ENCODE peak calls at places on chromosomes 4 and X, in seven cellular contexts. One of them, this sample, is unnamed.

GRCh38 chr4:2954358-2955185 is 8.6 kb downstream of the NOP14 start:
- DNase-seq in NAMALWA: peak; percentile 72
- DNase-seq in left cardiac atrium: no peak
- DNase-seq in CD8-positive, alpha-beta T cell: peak; percentile 70
- DNase-seq in lower leg skin: no peak
- DNase-seq in adipocyte: no peak
- DNase-seq in left ventricle myocardium inferior: no peak
- DNase-seq in this sample: no peak

GRCh38 chr4:93832097-93832496 is 3.5 kb downstream of the ATOH1 start:
- DNase-seq in left ventricle myocardium inferior: no peak
- DNase-seq in CD8-positive, alpha-beta T cell: no peak
- DNase-seq in lower leg skin: no peak
- DNase-seq in left cardiac atrium: no peak
- DNase-seq in adipocyte: no peak
- DNase-seq in NAMALWA: no peak
- DNase-seq in this sample: no peak

GRCh38 chr4:53706422-53707032 is 115.2 kb upstream of the LNX1 start:
- DNase-seq in lower leg skin: no peak
- DNase-seq in left cardiac atrium: no peak
- DNase-seq in CD8-positive, alpha-beta T cell: no peak
- DNase-seq in left ventricle myocardium inferior: no peak
- DNase-seq in NAMALWA: peak; percentile 89
- DNase-seq in adipocyte: peak; percentile 89
- DNase-seq in this sample: no peak

GRCh38 chr4:176270669-176271068 is 1.6 kb upstream of the ASB5 start:
- DNase-seq in CD8-positive, alpha-beta T cell: no peak
- DNase-seq in lower leg skin: no peak
- DNase-seq in left ventricle myocardium inferior: no peak
- DNase-seq in adipocyte: peak; percentile 94
- DNase-seq in NAMALWA: no peak
- DNase-seq in left cardiac atrium: no peak
- DNase-seq in this sample: peak; percentile 88

GRCh38 chr4:2924765-2925301 is 38.4 kb downstream of the NOP14 start:
- DNase-seq in left cardiac atrium: no peak
- DNase-seq in adipocyte: no peak
- DNase-seq in NAMALWA: no peak
- DNase-seq in left ventricle myocardium inferior: no peak
- DNase-seq in lower leg skin: no peak
- DNase-seq in CD8-positive, alpha-beta T cell: no peak
- DNase-seq in this sample: no peak

GRCh38 chrX:40651620-40652223 is 4.4 kb upstream of the CXorf38 start:
- DNase-seq in left cardiac atrium: peak; percentile 66
- DNase-seq in left ventricle myocardium inferior: peak; percentile 18
- DNase-seq in adipocyte: peak; percentile 89
- DNase-seq in CD8-positive, alpha-beta T cell: peak; percentile 66
- DNase-seq in NAMALWA: peak; percentile 74
- DNase-seq in lower leg skin: peak; percentile 38
- DNase-seq in this sample: no peak

GRCh38 chr4:24473309-24473721 is 111.0 kb downstream of the DHX15 start:
- DNase-seq in left ventricle myocardium inferior: peak; percentile 23
- DNase-seq in adipocyte: peak; percentile 48
- DNase-seq in CD8-positive, alpha-beta T cell: no peak
- DNase-seq in NAMALWA: peak; percentile 13
- DNase-seq in left cardiac atrium: peak; percentile 39
- DNase-seq in lower leg skin: no peak
- DNase-seq in this sample: no peak

GRCh38 chr4:3369781-3370660 is 71.7 kb upstream of the HGFAC start:
- DNase-seq in left cardiac atrium: peak; percentile 60
- DNase-seq in adipocyte: peak; percentile 84
- DNase-seq in left ventricle myocardium inferior: peak; percentile 66
- DNase-seq in NAMALWA: peak; percentile 31
- DNase-seq in lower leg skin: peak; percentile 55
- DNase-seq in CD8-positive, alpha-beta T cell: peak; percentile 41
- DNase-seq in this sample: peak; percentile 50

GRCh38 chrX:23901065-23901464 is 6.7 kb downstream of the APOO start:
- DNase-seq in left cardiac atrium: no peak
- DNase-seq in lower leg skin: no peak
- DNase-seq in CD8-positive, alpha-beta T cell: no peak
- DNase-seq in NAMALWA: no peak
- DNase-seq in left ventricle myocardium inferior: no peak
- DNase-seq in adipocyte: peak; percentile 41
- DNase-seq in this sample: no peak

GRCh38 chr4:145773581-145774234 is 93.8 kb downstream of the C4orf51 start:
- DNase-seq in NAMALWA: no peak
- DNase-seq in lower leg skin: peak; percentile 25
- DNase-seq in left ventricle myocardium inferior: no peak
- DNase-seq in left cardiac atrium: no peak
- DNase-seq in adipocyte: no peak
- DNase-seq in CD8-positive, alpha-beta T cell: no peak
- DNase-seq in this sample: peak; percentile 33

GRCh38 chr4:156512622-156513021 is 459.0 kb downstream of the PDGFC start:
- DNase-seq in CD8-positive, alpha-beta T cell: no peak
- DNase-seq in lower leg skin: no peak
- DNase-seq in left cardiac atrium: no peak
- DNase-seq in adipocyte: peak; percentile 19
- DNase-seq in left ventricle myocardium inferior: no peak
- DNase-seq in NAMALWA: no peak
- DNase-seq in this sample: no peak

GRCh38 chrX:17597836-17598434 is 139.4 kb upstream of the SCML1 start:
- DNase-seq in adipocyte: peak; percentile 53
- DNase-seq in NAMALWA: no peak
- DNase-seq in left cardiac atrium: peak; percentile 82
- DNase-seq in left ventricle myocardium inferior: peak; percentile 77
- DNase-seq in lower leg skin: peak; percentile 42
- DNase-seq in CD8-positive, alpha-beta T cell: no peak
- DNase-seq in this sample: peak; percentile 35

GRCh38 chr4:140238353-140239041 is 84.5 kb upstream of the MAML3 start:
- DNase-seq in lower leg skin: peak; percentile 85
- DNase-seq in adipocyte: peak; percentile 89
- DNase-seq in CD8-positive, alpha-beta T cell: no peak
- DNase-seq in NAMALWA: peak; percentile 19
- DNase-seq in left cardiac atrium: peak; percentile 93
- DNase-seq in left ventricle myocardium inferior: peak; percentile 91
- DNase-seq in this sample: peak; percentile 76

GRCh38 chr4:186644737-186645261 is 78.9 kb downstream of the FAT1 start:
- DNase-seq in left cardiac atrium: peak; percentile 33
- DNase-seq in left ventricle myocardium inferior: peak; percentile 39
- DNase-seq in adipocyte: no peak
- DNase-seq in lower leg skin: no peak
- DNase-seq in CD8-positive, alpha-beta T cell: no peak
- DNase-seq in NAMALWA: no peak
- DNase-seq in this sample: no peak

GRCh38 chrX:129738466-129739308 is at the start of gene XPNPEP2:
- DNase-seq in left cardiac atrium: peak; percentile 41
- DNase-seq in lower leg skin: no peak
- DNase-seq in left ventricle myocardium inferior: peak; percentile 31
- DNase-seq in NAMALWA: no peak
- DNase-seq in adipocyte: peak; percentile 70
- DNase-seq in CD8-positive, alpha-beta T cell: no peak
- DNase-seq in this sample: no peak

GRCh38 chrX:14095702-14096101 is 66.0 kb upstream of the GEMIN8 start:
- DNase-seq in lower leg skin: peak; percentile 14
- DNase-seq in adipocyte: peak; percentile 72
- DNase-seq in CD8-positive, alpha-beta T cell: peak; percentile 17
- DNase-seq in NAMALWA: peak; percentile 71
- DNase-seq in left ventricle myocardium inferior: no peak
- DNase-seq in left cardiac atrium: peak; percentile 19
- DNase-seq in this sample: no peak

This sample was measured in gastrocnemius medialis.